ENCODE peak calls at places on chromosomes 13 and 19, in nine cellular contexts. T, U, J, X, P, Z, M, E and G are unnamed samples.

GRCh38 chr19:16877581-16877980 is 11.2 kb upstream of the F2RL3 start:
- DNase-seq in X (no peak), M (no peak), U (no peak), Z (no peak), P (no peak), E (no peak), T (no peak), J (no peak), G (no peak)

GRCh38 chr13:106752584-106753202 is 184.8 kb upstream of the ARGLU1 start:
- DNase-seq in X (no peak), J (no peak), P (peak), M (no peak), Z (no peak), E (no peak), T (no peak), U (no peak), G (no peak)

GRCh38 chr19:51391073-51391611 is 751 bp upstream of the C19orf84 start:
- DNase-seq in J (no peak), E (no peak), Z (no peak), M (no peak), U (no peak), T (no peak), X (no peak), P (no peak), G (no peak)

GRCh38 chr13:50341526-50341925 is 326.3 kb downstream of the KCNRG start:
- DNase-seq in U (no peak), T (no peak), J (no peak), P (no peak), X (no peak), E (no peak), M (no peak), Z (no peak), G (no peak)

GRCh38 chr13:92804926-92805325 is 421.7 kb upstream of the GPC6 start:
- DNase-seq in J (no peak), M (no peak), Z (no peak), E (no peak), X (peak), P (no peak), U (no peak), T (no peak), G (no peak)

GRCh38 chr13:50616101-50616500 is 227.4 kb downstream of the DLEU7 start:
- DNase-seq in M (no peak), P (no peak), Z (no peak), X (peak), T (no peak), E (no peak), U (no peak), J (no peak), G (peak)

GRCh38 chr13:24625870-24626419 is 54.3 kb upstream of the ATP12A start:
- DNase-seq in Z (no peak), U (no peak), E (no peak), X (no peak), P (no peak), T (no peak), M (peak), J (no peak), G (no peak)

GRCh38 chr19:50362656-50363424 is 2.6 kb downstream of the NAPSA start:
- DNase-seq in M (peak), Z (no peak), U (no peak), J (no peak), X (no peak), T (no peak), P (peak), E (no peak), G (no peak)

GRCh38 chr13:105804561-105805190 is 730.8 kb downstream of the EFNB2 start:
- DNase-seq in J (no peak), T (no peak), E (no peak), U (no peak), X (peak), P (no peak), M (no peak), Z (no peak), G (peak)

GRCh38 chr19:15129856-15130580 is 22.8 kb downstream of the SYDE1 start:
- DNase-seq in T (no peak), J (no peak), E (no peak), M (peak), P (no peak), Z (no peak), U (no peak), X (no peak), G (no peak)